ENCODE peak calls at places on chromosomes 16 and 17, in ten cellular contexts. Y is NCI-H1694; F is ELR; U is ureter; J is stimulated activated CD4-positive, alpha-beta T cell treated with anti-CD3 and anti-CD28 coated beads, Interleukin-1b, Interleukin-23, amount 100 ng/mL, for 4 hours; E is foreskin fibroblast; K is HS-27A; N is Daoy; Z is stimulated activated naive CD8-positive, alpha-beta T cell treated with anti-CD3 and anti-CD28 coated beads, Interleukin-15, amount 100 ng/mL, for 72 hours; W is left kidney. O is an unnamed sample.

GRCh38 chr16:3580271-3580670 is 3.1 kb upstream of the NLRC3 start:
- DNase-seq in N (no peak), Y (no peak), W (no peak), F (no peak), J (no peak), Z (no peak), K (no peak), E (peak), U (no peak), O (no peak)

GRCh38 chr17:22469941-22470340 is 777.6 kb downstream of the KCNJ18 start:
- DNase-seq in J (no peak), Z (no peak), F (no peak), E (no peak), N (no peak), U (no peak), W (no peak), K (no peak), Y (no peak), O (no peak)

GRCh38 chr16:69595127-69596036 is 29.6 kb downstream of the NFAT5 start:
- DNase-seq in W (no peak), K (no peak), F (peak), Y (no peak), N (peak), E (peak), U (no peak), J (no peak), Z (no peak), O (no peak)

GRCh38 chr17:75719732-75720131 is 1.5 kb upstream of the ITGB4 start:
- DNase-seq in J (no peak), Z (no peak), Y (no peak), K (no peak), E (no peak), N (no peak), U (no peak), F (no peak), W (no peak), O (no peak)

GRCh38 chr17:76879691-76880090 is 11.5 kb downstream of the MGAT5B start:
- DNase-seq in W (peak), Z (no peak), N (no peak), U (no peak), E (no peak), F (peak), J (no peak), K (no peak), Y (no peak), O (no peak)

GRCh38 chr17:4143563-4144410 is 790 bp downstream of the CYB5D2 start:
- DNase-seq in E (peak), J (peak), F (peak), W (peak), Z (peak), Y (peak), N (peak), U (peak), K (peak), O (no peak)

GRCh38 chr17:65027305-65027704 is 29.2 kb downstream of the GNA13 start:
- DNase-seq in W (peak), J (peak), E (peak), F (peak), K (peak), Z (peak), N (peak), Y (no peak), U (no peak), O (no peak)

GRCh38 chr17:8256291-8256690 is 7.2 kb downstream of the PFAS start:
- DNase-seq in Y (no peak), N (no peak), W (no peak), J (no peak), U (no peak), E (no peak), Z (no peak), F (no peak), K (no peak), O (no peak)

GRCh38 chr16:13014516-13014915 is 113.1 kb downstream of the SHISA9 start:
- DNase-seq in K (no peak), W (peak), U (no peak), N (no peak), J (no peak), Z (no peak), F (no peak), E (no peak), Y (no peak), O (no peak)

GRCh38 chr17:43732961-43733360 is 25.6 kb downstream of the SOST start:
- DNase-seq in E (peak), W (no peak), J (no peak), N (peak), Y (no peak), K (peak), F (peak), Z (no peak), U (no peak), O (no peak)

O was measured in cortex of kidney.